ENCODE peak calls at places on chromosomes 16 and 17, in eight cellular contexts. One of them, this sample, is unnamed.

GRCh38 chr17:81385320-81386111 is 9.7 kb upstream of the BAHCC1 start:
- DNase-seq in foreskin keratinocyte: no peak
- DNase-seq in heart right ventricle: no peak
- DNase-seq in endodermal cell: no peak
- DNase-seq in Calu3: no peak
- DNase-seq in fibroblast of lung: peak; percentile 5
- DNase-seq in cardiac muscle cell: no peak
- DNase-seq in Peyer's patch: no peak
- DNase-seq in this sample: peak; percentile 72

GRCh38 chr16:11474617-11475291 is 112.0 kb downstream of the LITAF start:
- DNase-seq in foreskin keratinocyte: peak; percentile 57
- DNase-seq in endodermal cell: no peak
- DNase-seq in cardiac muscle cell: no peak
- DNase-seq in fibroblast of lung: no peak
- DNase-seq in heart right ventricle: no peak
- DNase-seq in Peyer's patch: no peak
- DNase-seq in Calu3: no peak
- DNase-seq in this sample: no peak

GRCh38 chr17:1067282-1067956 is 70.5 kb downstream of the TIMM22 start:
- DNase-seq in Calu3: peak; percentile 68
- DNase-seq in foreskin keratinocyte: peak; percentile 84
- DNase-seq in Peyer's patch: no peak
- DNase-seq in fibroblast of lung: peak; percentile 87
- DNase-seq in cardiac muscle cell: no peak
- DNase-seq in endodermal cell: peak; percentile 54
- DNase-seq in heart right ventricle: peak; percentile 52
- DNase-seq in this sample: no peak

GRCh38 chr16:70588565-70588964 is 57.8 kb upstream of the IL34 start:
- DNase-seq in Calu3: no peak
- DNase-seq in foreskin keratinocyte: peak; percentile 36
- DNase-seq in cardiac muscle cell: no peak
- DNase-seq in endodermal cell: no peak
- DNase-seq in Peyer's patch: no peak
- DNase-seq in heart right ventricle: no peak
- DNase-seq in fibroblast of lung: peak; percentile 38
- DNase-seq in this sample: no peak

GRCh38 chr17:9242497-9242881 is 221.2 kb downstream of the NTN1 start:
- DNase-seq in Calu3: no peak
- DNase-seq in cardiac muscle cell: no peak
- DNase-seq in foreskin keratinocyte: no peak
- DNase-seq in Peyer's patch: no peak
- DNase-seq in fibroblast of lung: no peak
- DNase-seq in endodermal cell: no peak
- DNase-seq in heart right ventricle: no peak
- DNase-seq in this sample: no peak

GRCh38 chr17:70521821-70522256 is 352.5 kb downstream of the KCNJ2 start:
- DNase-seq in endodermal cell: no peak
- DNase-seq in heart right ventricle: peak; percentile 62
- DNase-seq in foreskin keratinocyte: no peak
- DNase-seq in fibroblast of lung: peak; percentile 60
- DNase-seq in Calu3: peak; percentile 5
- DNase-seq in Peyer's patch: no peak
- DNase-seq in cardiac muscle cell: no peak
- DNase-seq in this sample: no peak

GRCh38 chr17:72950236-72950931 is 142.1 kb downstream of the SLC39A11 start:
- DNase-seq in fibroblast of lung: no peak
- DNase-seq in heart right ventricle: no peak
- DNase-seq in cardiac muscle cell: no peak
- DNase-seq in Peyer's patch: no peak
- DNase-seq in endodermal cell: no peak
- DNase-seq in foreskin keratinocyte: no peak
- DNase-seq in Calu3: no peak
- DNase-seq in this sample: no peak

GRCh38 chr17:21288581-21289017 is 4.1 kb downstream of the MAP2K3 start:
- DNase-seq in heart right ventricle: no peak
- DNase-seq in Calu3: peak; percentile 30
- DNase-seq in endodermal cell: no peak
- DNase-seq in fibroblast of lung: no peak
- DNase-seq in foreskin keratinocyte: no peak
- DNase-seq in Peyer's patch: no peak
- DNase-seq in cardiac muscle cell: no peak
- DNase-seq in this sample: no peak

GRCh38 chr16:77775911-77776909 is 12.2 kb upstream of the VAT1L start:
- DNase-seq in Peyer's patch: no peak
- DNase-seq in fibroblast of lung: peak; percentile 57
- DNase-seq in cardiac muscle cell: no peak
- DNase-seq in foreskin keratinocyte: no peak
- DNase-seq in heart right ventricle: no peak
- DNase-seq in endodermal cell: no peak
- DNase-seq in Calu3: no peak
- DNase-seq in this sample: no peak

GRCh38 chr17:35809855-35810461 is 674 bp downstream of the TAF15 start:
- DNase-seq in foreskin keratinocyte: no peak
- DNase-seq in Calu3: no peak
- DNase-seq in fibroblast of lung: peak; percentile 39
- DNase-seq in Peyer's patch: no peak
- DNase-seq in cardiac muscle cell: no peak
- DNase-seq in endodermal cell: no peak
- DNase-seq in heart right ventricle: no peak
- DNase-seq in this sample: no peak

DNA sequence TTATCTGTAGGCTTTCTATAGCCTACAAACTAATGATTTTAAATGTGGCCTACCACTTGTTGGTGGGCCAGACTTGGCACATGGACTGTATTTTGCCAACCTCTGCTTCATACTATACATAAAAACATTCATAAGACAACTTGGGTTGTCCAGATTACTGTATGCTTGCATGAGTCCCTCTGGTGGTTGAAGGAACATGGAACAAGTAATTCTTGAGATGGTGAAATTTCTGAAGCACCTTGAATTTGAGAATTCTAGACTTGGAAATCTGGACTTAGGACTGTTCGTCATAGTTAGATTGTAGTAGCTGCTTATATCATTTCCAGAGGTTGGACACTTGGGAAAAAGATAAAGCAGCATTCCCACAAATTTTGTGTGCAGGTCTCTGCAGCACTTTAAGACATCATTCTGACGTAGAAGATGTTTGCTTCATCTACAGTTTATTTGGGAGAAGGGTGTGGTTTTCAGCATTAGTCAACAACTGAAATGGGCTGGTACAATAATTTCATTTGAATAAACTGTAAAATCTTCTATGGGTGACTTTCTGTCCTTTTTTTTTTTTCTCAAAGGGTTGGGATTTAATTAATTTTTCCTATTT is 31.2 kb downstream of the NFATC3 start:
- DNase-seq in Calu3: no peak
- DNase-seq in cardiac muscle cell: no peak
- DNase-seq in fibroblast of lung: peak; percentile 23
- DNase-seq in heart right ventricle: no peak
- DNase-seq in Peyer's patch: no peak
- DNase-seq in endodermal cell: no peak
- DNase-seq in foreskin keratinocyte: no peak
- DNase-seq in this sample: no peak
- TF ChIP-seq CTCF in Calu3: peak; percentile 17
- TF ChIP-seq CTCF in cardiac muscle cell: peak; percentile 61
- TF ChIP-seq CTCF in fibroblast of lung: peak; percentile 69
- TF ChIP-seq CTCF in heart right ventricle: peak; percentile 38
- TF ChIP-seq CTCF in Peyer's patch: peak; percentile 79
- TF ChIP-seq CTCF in endodermal cell: peak; percentile 70
- TF ChIP-seq CTCF in foreskin keratinocyte: peak; percentile 68
- TF ChIP-seq CTCF in this sample: peak; percentile 59

GRCh38 chr17:32443827-32444300 is 446 bp upstream of the PSMD11 start:
- DNase-seq in fibroblast of lung: no peak
- DNase-seq in Calu3: no peak
- DNase-seq in heart right ventricle: no peak
- DNase-seq in cardiac muscle cell: no peak
- DNase-seq in endodermal cell: no peak
- DNase-seq in Peyer's patch: no peak
- DNase-seq in foreskin keratinocyte: no peak
- DNase-seq in this sample: no peak
- TF ChIP-seq CTCF in fibroblast of lung: no peak
- TF ChIP-seq CTCF in Calu3: no peak
- TF ChIP-seq CTCF in heart right ventricle: no peak
- TF ChIP-seq CTCF in cardiac muscle cell: no peak
- TF ChIP-seq CTCF in endodermal cell: peak; percentile 99
- TF ChIP-seq CTCF in Peyer's patch: no peak
- TF ChIP-seq CTCF in foreskin keratinocyte: no peak
- TF ChIP-seq CTCF in this sample: no peak

DNA sequence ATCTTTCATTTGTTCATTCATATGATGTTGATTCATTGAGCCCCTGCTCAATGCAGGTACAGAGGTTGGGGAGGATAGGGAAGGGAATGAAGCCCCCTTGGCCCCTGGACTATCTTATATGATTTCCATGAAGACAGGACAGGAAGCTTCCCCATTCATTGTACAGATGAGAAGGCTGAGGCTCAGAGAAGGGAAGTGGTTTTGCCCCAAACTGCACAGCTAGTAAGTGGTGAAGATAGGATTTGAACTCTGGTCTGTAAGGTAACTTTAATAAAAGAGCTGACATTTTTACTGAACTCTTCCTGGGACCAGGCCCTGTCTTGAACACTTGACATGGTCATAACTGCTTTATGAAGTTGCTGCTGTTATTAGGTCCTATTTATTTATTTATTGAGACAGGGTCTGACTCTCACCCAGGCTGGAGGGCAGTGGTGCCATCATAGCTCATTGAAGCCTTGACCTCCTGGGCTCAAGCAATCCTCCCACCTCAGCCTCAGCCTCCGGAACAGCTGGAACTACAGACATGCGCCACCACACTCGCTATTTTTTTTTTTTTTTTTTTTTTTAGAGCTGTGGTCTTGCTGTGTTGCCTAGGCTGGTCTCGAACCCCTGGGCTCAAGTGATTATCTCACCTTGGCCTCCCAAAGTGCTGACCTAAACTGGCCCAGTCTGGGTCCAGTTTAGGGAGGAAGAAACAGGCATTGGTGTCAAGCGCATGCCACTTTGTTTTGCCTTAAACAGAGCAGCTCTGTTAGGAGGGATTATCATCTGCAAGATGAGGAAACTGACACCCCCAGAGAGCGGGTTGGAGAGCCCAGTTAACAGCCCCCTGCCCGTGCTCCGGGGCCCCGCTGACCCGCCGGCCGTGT is 5.0 kb downstream of the CTF1 start:
- DNase-seq in endodermal cell: no peak
- DNase-seq in Peyer's patch: no peak
- DNase-seq in foreskin keratinocyte: no peak
- DNase-seq in fibroblast of lung: no peak
- DNase-seq in Calu3: no peak
- DNase-seq in heart right ventricle: no peak
- DNase-seq in cardiac muscle cell: no peak
- DNase-seq in this sample: no peak
- TF ChIP-seq CTCF in endodermal cell: no peak
- TF ChIP-seq CTCF in Peyer's patch: no peak
- TF ChIP-seq CTCF in foreskin keratinocyte: no peak
- TF ChIP-seq CTCF in fibroblast of lung: no peak
- TF ChIP-seq CTCF in Calu3: no peak
- TF ChIP-seq CTCF in heart right ventricle: no peak
- TF ChIP-seq CTCF in cardiac muscle cell: no peak
- TF ChIP-seq CTCF in this sample: no peak

GRCh38 chr17:46782250-46782953 is 36.1 kb downstream of the WNT3 start:
- DNase-seq in endodermal cell: peak; percentile 87
- DNase-seq in Calu3: peak; percentile 80
- DNase-seq in Peyer's patch: peak; percentile 32
- DNase-seq in fibroblast of lung: no peak
- DNase-seq in heart right ventricle: no peak
- DNase-seq in foreskin keratinocyte: no peak
- DNase-seq in cardiac muscle cell: peak; percentile 55
- DNase-seq in this sample: no peak
- TF ChIP-seq CTCF in endodermal cell: peak; percentile 89
- TF ChIP-seq CTCF in Calu3: peak; percentile 94
- TF ChIP-seq CTCF in Peyer's patch: peak; percentile 78
- TF ChIP-seq CTCF in fibroblast of lung: peak; percentile 47
- TF ChIP-seq CTCF in heart right ventricle: peak; percentile 53
- TF ChIP-seq CTCF in foreskin keratinocyte: peak; percentile 86
- TF ChIP-seq CTCF in cardiac muscle cell: peak; percentile 52
- TF ChIP-seq CTCF in this sample: peak; percentile 61

GRCh38 chr17:2755941-2756724 is 6.7 kb upstream of the CCDC92B start:
- DNase-seq in Calu3: no peak
- DNase-seq in cardiac muscle cell: peak; percentile 74
- DNase-seq in foreskin keratinocyte: no peak
- DNase-seq in heart right ventricle: no peak
- DNase-seq in endodermal cell: peak; percentile 95
- DNase-seq in fibroblast of lung: no peak
- DNase-seq in Peyer's patch: no peak
- DNase-seq in this sample: no peak
- TF ChIP-seq CTCF in Calu3: no peak
- TF ChIP-seq CTCF in cardiac muscle cell: no peak
- TF ChIP-seq CTCF in foreskin keratinocyte: no peak
- TF ChIP-seq CTCF in heart right ventricle: no peak
- TF ChIP-seq CTCF in endodermal cell: no peak
- TF ChIP-seq CTCF in fibroblast of lung: no peak
- TF ChIP-seq CTCF in Peyer's patch: no peak
- TF ChIP-seq CTCF in this sample: no peak